ENCODE peak calls at places on chromosomes 4 and X, in eight cellular contexts. R is mammary epithelial cell; Y is brain microvascular endothelial cell; M is stimulated activated CD8-positive, alpha-beta memory T cell treated with anti-CD3 and anti-CD28 coated beads, Interleukin-7, amount 100 ng/mL, for 24 hours; Q is non-pigmented ciliary epithelial cell; T is left ventricle myocardium superior; S is skeletal muscle cell; F is AG09319. K is an unnamed sample.
A peak's percentile ranks its signal among the peaks of the same experiment; 100 is the strongest.

GRCh38 chrX:15854080-15854655 is 445 bp downstream of the AP1S2 start:
- DNase-seq in R (peak; percentile 24), Y (no peak), M (peak; percentile 3), Q (no peak), T (peak; percentile 71), S (no peak), F (no peak), K (no peak)

GRCh38 chrX:140504371-140505324 is at the start of gene SOX3:
- DNase-seq in R (no peak), Y (no peak), M (no peak), Q (no peak), T (no peak), S (no peak), F (no peak), K (no peak)

GRCh38 chrX:133921764-133922389 is 63.5 kb downstream of the GPC3 start:
- DNase-seq in R (peak; percentile 28), Y (peak; percentile 17), M (no peak), Q (no peak), T (peak; percentile 45), S (no peak), F (no peak), K (no peak)

GRCh38 chr4:142954415-142954814 is 108.3 kb upstream of the INPP4B start:
- DNase-seq in R (no peak), Y (no peak), M (no peak), Q (no peak), T (no peak), S (no peak), F (no peak), K (no peak)

GRCh38 chr4:28313729-28314713 is 1453.4 kb downstream of the STIM2 start:
- DNase-seq in R (peak; percentile 24), Y (no peak), M (no peak), Q (no peak), T (no peak), S (no peak), F (no peak), K (no peak)

GRCh38 chr4:148060264-148061138 is 328.6 kb downstream of the ARHGAP10 start:
- DNase-seq in R (peak; percentile 10), Y (no peak), M (no peak), Q (no peak), T (no peak), S (no peak), F (no peak), K (no peak)

GRCh38 chrX:6505960-6506359 is 29.0 kb downstream of the VCX3A start:
- DNase-seq in R (no peak), Y (no peak), M (no peak), Q (no peak), T (no peak), S (no peak), F (no peak), K (no peak)

GRCh38 chr4:27082786-27083185 is 222.1 kb downstream of the STIM2 start:
- DNase-seq in R (no peak), Y (no peak), M (no peak), Q (no peak), T (no peak), S (no peak), F (no peak), K (no peak)

GRCh38 chr4:144646523-144647094 is 653 bp downstream of the HHIP start:
- DNase-seq in R (peak; percentile 30), Y (no peak), M (no peak), Q (no peak), T (no peak), S (no peak), F (no peak), K (no peak)

GRCh38 chr4:127888559-127888958 is 7.9 kb downstream of the PLK4 start:
- DNase-seq in R (no peak), Y (no peak), M (no peak), Q (no peak), T (no peak), S (no peak), F (no peak), K (no peak)

GRCh38 chr4:185865901-185866328 is 53.9 kb upstream of the SORBS2 start:
- DNase-seq in R (peak; percentile 79), Y (peak; percentile 74), M (no peak), Q (no peak), T (peak; percentile 55), S (no peak), F (no peak), K (no peak)

GRCh38 chrX:18360867-18361266 is 6.4 kb upstream of the SCML2 start:
- DNase-seq in R (peak; percentile 3), Y (peak; percentile 4), M (no peak), Q (no peak), T (no peak), S (no peak), F (no peak), K (no peak)

GRCh38 chr4:182143822-182144620 is 99.2 kb upstream of the TENM3 start:
- DNase-seq in R (peak; percentile 88), Y (peak; percentile 77), M (no peak), Q (peak; percentile 27), T (peak; percentile 29), S (peak; percentile 65), F (peak; percentile 3), K (peak; percentile 50)

GRCh38 chr4:87916636-87917035 is 58.9 kb upstream of the SPP1 start:
- DNase-seq in R (no peak), Y (peak; percentile 38), M (no peak), Q (no peak), T (no peak), S (no peak), F (no peak), K (no peak)

GRCh38 chr4:6441758-6442157 is 30.7 kb downstream of the PPP2R2C start:
- DNase-seq in R (no peak), Y (no peak), M (no peak), Q (no peak), T (no peak), S (no peak), F (no peak), K (no peak)

GRCh38 chr4:110197421-110198398 is 705 bp downstream of the ELOVL6 start:
- DNase-seq in R (peak; percentile 52), Y (peak; percentile 45), M (no peak), Q (no peak), T (peak; percentile 43), S (no peak), F (no peak), K (no peak)

GRCh38 chrX:24146283-24146865 is 3.2 kb upstream of the ZFX start:
- DNase-seq in R (no peak), Y (no peak), M (no peak), Q (no peak), T (no peak), S (no peak), F (no peak), K (no peak)

GRCh38 chrX:111869639-111870034 is 6.3 kb upstream of the TRPC5OS start:
- DNase-seq in R (peak; percentile 35), Y (peak; percentile 27), M (no peak), Q (peak; percentile 1), T (no peak), S (peak; percentile 4), F (peak; percentile 12), K (peak; percentile 8)

GRCh38 chr4:129498626-129499025 is 402.7 kb downstream of the C4orf33 start:
- DNase-seq in R (no peak), Y (no peak), M (no peak), Q (no peak), T (no peak), S (no peak), F (no peak), K (no peak)

GRCh38 chrX:71098302-71098701 is 2.7 kb downstream of the FOXO4 start:
- DNase-seq in R (no peak), Y (no peak), M (peak; percentile 55), Q (no peak), T (peak; percentile 61), S (no peak), F (no peak), K (no peak)